ENCODE peak calls at places on chromosomes 16 and 17, in seven cellular contexts. One of them, this sample, is unnamed.
A peak's percentile ranks its signal among the peaks of the same experiment; 100 is the strongest.

GRCh38 chr17:46194393-46195216 is 1.4 kb upstream of the KANSL1 start:
- DNase-seq in gastrocnemius medialis: no peak
- DNase-seq in stimulated activated CD8-positive, alpha-beta memory T cell treated with anti-CD3 and anti-CD28 coated beads, Interleukin-4, amount 100 ng/mL, for 24 hours: no peak
- DNase-seq in OCI-LY7: peak; percentile 73
- DNase-seq in cardiac muscle cell: peak; percentile 62
- DNase-seq in lower leg skin: no peak
- DNase-seq in activated T-cell treated with anti-CD3 and anti-CD28 coated beads for 4 hours: peak; percentile 41
- DNase-seq in this sample: peak; percentile 73

GRCh38 chr16:89721644-89722391 is 481 bp downstream of the ZNF276 start:
- DNase-seq in gastrocnemius medialis: no peak
- DNase-seq in stimulated activated CD8-positive, alpha-beta memory T cell treated with anti-CD3 and anti-CD28 coated beads, Interleukin-4, amount 100 ng/mL, for 24 hours: peak; percentile 84
- DNase-seq in OCI-LY7: peak; percentile 78
- DNase-seq in cardiac muscle cell: peak; percentile 72
- DNase-seq in lower leg skin: peak; percentile 46
- DNase-seq in activated T-cell treated with anti-CD3 and anti-CD28 coated beads for 4 hours: peak; percentile 81
- DNase-seq in this sample: peak; percentile 75

GRCh38 chr17:47741793-47742145 is 8.7 kb downstream of the TBX21 start:
- DNase-seq in gastrocnemius medialis: no peak
- DNase-seq in stimulated activated CD8-positive, alpha-beta memory T cell treated with anti-CD3 and anti-CD28 coated beads, Interleukin-4, amount 100 ng/mL, for 24 hours: no peak
- DNase-seq in OCI-LY7: no peak
- DNase-seq in cardiac muscle cell: no peak
- DNase-seq in lower leg skin: no peak
- DNase-seq in activated T-cell treated with anti-CD3 and anti-CD28 coated beads for 4 hours: no peak
- DNase-seq in this sample: peak; percentile 89

GRCh38 chr17:44044092-44044491 is 22.4 kb downstream of the LSM12 start:
- DNase-seq in gastrocnemius medialis: no peak
- DNase-seq in stimulated activated CD8-positive, alpha-beta memory T cell treated with anti-CD3 and anti-CD28 coated beads, Interleukin-4, amount 100 ng/mL, for 24 hours: no peak
- DNase-seq in OCI-LY7: no peak
- DNase-seq in cardiac muscle cell: no peak
- DNase-seq in lower leg skin: no peak
- DNase-seq in activated T-cell treated with anti-CD3 and anti-CD28 coated beads for 4 hours: no peak
- DNase-seq in this sample: no peak

GRCh38 chr16:66569131-66569530 is 2.9 kb downstream of the CMTM1 start:
- DNase-seq in gastrocnemius medialis: no peak
- DNase-seq in stimulated activated CD8-positive, alpha-beta memory T cell treated with anti-CD3 and anti-CD28 coated beads, Interleukin-4, amount 100 ng/mL, for 24 hours: no peak
- DNase-seq in OCI-LY7: no peak
- DNase-seq in cardiac muscle cell: no peak
- DNase-seq in lower leg skin: no peak
- DNase-seq in activated T-cell treated with anti-CD3 and anti-CD28 coated beads for 4 hours: no peak
- DNase-seq in this sample: no peak

GRCh38 chr16:15507299-15507958 is 73.0 kb downstream of the BMERB1 start:
- DNase-seq in gastrocnemius medialis: peak; percentile 47
- DNase-seq in stimulated activated CD8-positive, alpha-beta memory T cell treated with anti-CD3 and anti-CD28 coated beads, Interleukin-4, amount 100 ng/mL, for 24 hours: no peak
- DNase-seq in OCI-LY7: no peak
- DNase-seq in cardiac muscle cell: no peak
- DNase-seq in lower leg skin: peak; percentile 66
- DNase-seq in activated T-cell treated with anti-CD3 and anti-CD28 coated beads for 4 hours: no peak
- DNase-seq in this sample: no peak

GRCh38 chr16:88427376-88427775 is 25.7 kb upstream of the ZFPM1 start:
- DNase-seq in gastrocnemius medialis: no peak
- DNase-seq in stimulated activated CD8-positive, alpha-beta memory T cell treated with anti-CD3 and anti-CD28 coated beads, Interleukin-4, amount 100 ng/mL, for 24 hours: no peak
- DNase-seq in OCI-LY7: no peak
- DNase-seq in cardiac muscle cell: no peak
- DNase-seq in lower leg skin: no peak
- DNase-seq in activated T-cell treated with anti-CD3 and anti-CD28 coated beads for 4 hours: no peak
- DNase-seq in this sample: no peak

GRCh38 chr17:47905221-47905733 is 9.2 kb downstream of the SP2 start:
- DNase-seq in gastrocnemius medialis: peak; percentile 61
- DNase-seq in stimulated activated CD8-positive, alpha-beta memory T cell treated with anti-CD3 and anti-CD28 coated beads, Interleukin-4, amount 100 ng/mL, for 24 hours: no peak
- DNase-seq in OCI-LY7: no peak
- DNase-seq in cardiac muscle cell: peak; percentile 68
- DNase-seq in lower leg skin: peak; percentile 36
- DNase-seq in activated T-cell treated with anti-CD3 and anti-CD28 coated beads for 4 hours: no peak
- DNase-seq in this sample: no peak

GRCh38 chr16:87864331-87864989 is 4.8 kb downstream of the SLC7A5 start:
- DNase-seq in gastrocnemius medialis: no peak
- DNase-seq in stimulated activated CD8-positive, alpha-beta memory T cell treated with anti-CD3 and anti-CD28 coated beads, Interleukin-4, amount 100 ng/mL, for 24 hours: no peak
- DNase-seq in OCI-LY7: no peak
- DNase-seq in cardiac muscle cell: no peak
- DNase-seq in lower leg skin: no peak
- DNase-seq in activated T-cell treated with anti-CD3 and anti-CD28 coated beads for 4 hours: no peak
- DNase-seq in this sample: no peak

GRCh38 chr17:4522661-4523060 is 24.0 kb downstream of the SPNS2 start:
- DNase-seq in gastrocnemius medialis: no peak
- DNase-seq in stimulated activated CD8-positive, alpha-beta memory T cell treated with anti-CD3 and anti-CD28 coated beads, Interleukin-4, amount 100 ng/mL, for 24 hours: no peak
- DNase-seq in OCI-LY7: no peak
- DNase-seq in cardiac muscle cell: no peak
- DNase-seq in lower leg skin: no peak
- DNase-seq in activated T-cell treated with anti-CD3 and anti-CD28 coated beads for 4 hours: no peak
- DNase-seq in this sample: no peak

GRCh38 chr16:54073356-54073755 is 213.2 kb downstream of the IRX3 start:
- DNase-seq in gastrocnemius medialis: no peak
- DNase-seq in stimulated activated CD8-positive, alpha-beta memory T cell treated with anti-CD3 and anti-CD28 coated beads, Interleukin-4, amount 100 ng/mL, for 24 hours: no peak
- DNase-seq in OCI-LY7: no peak
- DNase-seq in cardiac muscle cell: no peak
- DNase-seq in lower leg skin: no peak
- DNase-seq in activated T-cell treated with anti-CD3 and anti-CD28 coated beads for 4 hours: no peak
- DNase-seq in this sample: no peak

GRCh38 chr16:27698266-27698665 is 148.3 kb downstream of the KATNIP start:
- DNase-seq in gastrocnemius medialis: no peak
- DNase-seq in stimulated activated CD8-positive, alpha-beta memory T cell treated with anti-CD3 and anti-CD28 coated beads, Interleukin-4, amount 100 ng/mL, for 24 hours: no peak
- DNase-seq in OCI-LY7: no peak
- DNase-seq in cardiac muscle cell: peak; percentile 60
- DNase-seq in lower leg skin: no peak
- DNase-seq in activated T-cell treated with anti-CD3 and anti-CD28 coated beads for 4 hours: no peak
- DNase-seq in this sample: no peak

GRCh38 chr17:35051183-35051578 is 12.3 kb downstream of the RFFL start:
- DNase-seq in gastrocnemius medialis: no peak
- DNase-seq in stimulated activated CD8-positive, alpha-beta memory T cell treated with anti-CD3 and anti-CD28 coated beads, Interleukin-4, amount 100 ng/mL, for 24 hours: no peak
- DNase-seq in OCI-LY7: peak; percentile 50
- DNase-seq in cardiac muscle cell: no peak
- DNase-seq in lower leg skin: no peak
- DNase-seq in activated T-cell treated with anti-CD3 and anti-CD28 coated beads for 4 hours: no peak
- DNase-seq in this sample: peak; percentile 2

GRCh38 chr16:83552930-83553329 is 254.8 kb upstream of the HSBP1 start:
- DNase-seq in gastrocnemius medialis: no peak
- DNase-seq in stimulated activated CD8-positive, alpha-beta memory T cell treated with anti-CD3 and anti-CD28 coated beads, Interleukin-4, amount 100 ng/mL, for 24 hours: no peak
- DNase-seq in OCI-LY7: no peak
- DNase-seq in cardiac muscle cell: no peak
- DNase-seq in lower leg skin: no peak
- DNase-seq in activated T-cell treated with anti-CD3 and anti-CD28 coated beads for 4 hours: no peak
- DNase-seq in this sample: no peak

GRCh38 chr16:86118467-86119307 is 219.7 kb downstream of the IRF8 start:
- DNase-seq in gastrocnemius medialis: no peak
- DNase-seq in stimulated activated CD8-positive, alpha-beta memory T cell treated with anti-CD3 and anti-CD28 coated beads, Interleukin-4, amount 100 ng/mL, for 24 hours: no peak
- DNase-seq in OCI-LY7: no peak
- DNase-seq in cardiac muscle cell: no peak
- DNase-seq in lower leg skin: no peak
- DNase-seq in activated T-cell treated with anti-CD3 and anti-CD28 coated beads for 4 hours: no peak
- DNase-seq in this sample: no peak

GRCh38 chr16:88790312-88791150 is 5.5 kb upstream of the PIEZO1 start:
- DNase-seq in gastrocnemius medialis: no peak
- DNase-seq in stimulated activated CD8-positive, alpha-beta memory T cell treated with anti-CD3 and anti-CD28 coated beads, Interleukin-4, amount 100 ng/mL, for 24 hours: no peak
- DNase-seq in OCI-LY7: peak; percentile 62
- DNase-seq in cardiac muscle cell: no peak
- DNase-seq in lower leg skin: no peak
- DNase-seq in activated T-cell treated with anti-CD3 and anti-CD28 coated beads for 4 hours: no peak
- DNase-seq in this sample: peak; percentile 73

GRCh38 chr17:49337900-49338299 is 24.1 kb downstream of the ZNF652 start:
- DNase-seq in gastrocnemius medialis: no peak
- DNase-seq in stimulated activated CD8-positive, alpha-beta memory T cell treated with anti-CD3 and anti-CD28 coated beads, Interleukin-4, amount 100 ng/mL, for 24 hours: no peak
- DNase-seq in OCI-LY7: no peak
- DNase-seq in cardiac muscle cell: no peak
- DNase-seq in lower leg skin: no peak
- DNase-seq in activated T-cell treated with anti-CD3 and anti-CD28 coated beads for 4 hours: no peak
- DNase-seq in this sample: no peak

GRCh38 chr16:870856-871561 is 70.5 kb upstream of the GNG13 start:
- DNase-seq in gastrocnemius medialis: no peak
- DNase-seq in stimulated activated CD8-positive, alpha-beta memory T cell treated with anti-CD3 and anti-CD28 coated beads, Interleukin-4, amount 100 ng/mL, for 24 hours: no peak
- DNase-seq in OCI-LY7: no peak
- DNase-seq in cardiac muscle cell: no peak
- DNase-seq in lower leg skin: no peak
- DNase-seq in activated T-cell treated with anti-CD3 and anti-CD28 coated beads for 4 hours: no peak
- DNase-seq in this sample: no peak

GRCh38 chr16:84829168-84829965 is 9.6 kb downstream of the CRISPLD2 start:
- DNase-seq in gastrocnemius medialis: no peak
- DNase-seq in stimulated activated CD8-positive, alpha-beta memory T cell treated with anti-CD3 and anti-CD28 coated beads, Interleukin-4, amount 100 ng/mL, for 24 hours: no peak
- DNase-seq in OCI-LY7: no peak
- DNase-seq in cardiac muscle cell: peak; percentile 29
- DNase-seq in lower leg skin: no peak
- DNase-seq in activated T-cell treated with anti-CD3 and anti-CD28 coated beads for 4 hours: no peak
- DNase-seq in this sample: no peak

GRCh38 chr17:78356163-78356713 is 3.6 kb downstream of the SOCS3 start:
- DNase-seq in gastrocnemius medialis: no peak
- DNase-seq in stimulated activated CD8-positive, alpha-beta memory T cell treated with anti-CD3 and anti-CD28 coated beads, Interleukin-4, amount 100 ng/mL, for 24 hours: peak; percentile 75
- DNase-seq in OCI-LY7: peak; percentile 92
- DNase-seq in cardiac muscle cell: peak; percentile 43
- DNase-seq in lower leg skin: no peak
- DNase-seq in activated T-cell treated with anti-CD3 and anti-CD28 coated beads for 4 hours: peak; percentile 84
- DNase-seq in this sample: peak; percentile 38

GRCh38 chr17:37743612-37743874 is 1.3 kb downstream of the HNF1B start:
- DNase-seq in gastrocnemius medialis: no peak
- DNase-seq in stimulated activated CD8-positive, alpha-beta memory T cell treated with anti-CD3 and anti-CD28 coated beads, Interleukin-4, amount 100 ng/mL, for 24 hours: no peak
- DNase-seq in OCI-LY7: no peak
- DNase-seq in cardiac muscle cell: no peak
- DNase-seq in lower leg skin: no peak
- DNase-seq in activated T-cell treated with anti-CD3 and anti-CD28 coated beads for 4 hours: no peak
- DNase-seq in this sample: peak; percentile 43

GRCh38 chr16:86476956-86477530 is 33.3 kb upstream of the FOXF1 start:
- DNase-seq in gastrocnemius medialis: no peak
- DNase-seq in stimulated activated CD8-positive, alpha-beta memory T cell treated with anti-CD3 and anti-CD28 coated beads, Interleukin-4, amount 100 ng/mL, for 24 hours: no peak
- DNase-seq in OCI-LY7: no peak
- DNase-seq in cardiac muscle cell: no peak
- DNase-seq in lower leg skin: no peak
- DNase-seq in activated T-cell treated with anti-CD3 and anti-CD28 coated beads for 4 hours: no peak
- DNase-seq in this sample: no peak

GRCh38 chr16:66359012-66359411 is 7.5 kb upstream of the CDH5 start:
- DNase-seq in gastrocnemius medialis: no peak
- DNase-seq in stimulated activated CD8-positive, alpha-beta memory T cell treated with anti-CD3 and anti-CD28 coated beads, Interleukin-4, amount 100 ng/mL, for 24 hours: no peak
- DNase-seq in OCI-LY7: no peak
- DNase-seq in cardiac muscle cell: peak; percentile 19
- DNase-seq in lower leg skin: no peak
- DNase-seq in activated T-cell treated with anti-CD3 and anti-CD28 coated beads for 4 hours: no peak
- DNase-seq in this sample: no peak

GRCh38 chr17:75588546-75589016 is 981 bp downstream of the MYO15B start:
- DNase-seq in gastrocnemius medialis: no peak
- DNase-seq in stimulated activated CD8-positive, alpha-beta memory T cell treated with anti-CD3 and anti-CD28 coated beads, Interleukin-4, amount 100 ng/mL, for 24 hours: no peak
- DNase-seq in OCI-LY7: no peak
- DNase-seq in cardiac muscle cell: no peak
- DNase-seq in lower leg skin: peak; percentile 22
- DNase-seq in activated T-cell treated with anti-CD3 and anti-CD28 coated beads for 4 hours: peak; percentile 9
- DNase-seq in this sample: peak; percentile 82

GRCh38 chr16:9854665-9855064 is 327.6 kb downstream of the GRIN2A start:
- DNase-seq in gastrocnemius medialis: peak; percentile 38
- DNase-seq in stimulated activated CD8-positive, alpha-beta memory T cell treated with anti-CD3 and anti-CD28 coated beads, Interleukin-4, amount 100 ng/mL, for 24 hours: no peak
- DNase-seq in OCI-LY7: no peak
- DNase-seq in cardiac muscle cell: no peak
- DNase-seq in lower leg skin: no peak
- DNase-seq in activated T-cell treated with anti-CD3 and anti-CD28 coated beads for 4 hours: no peak
- DNase-seq in this sample: no peak

GRCh38 chr16:47392114-47392513 is 68.7 kb downstream of the ITFG1 start:
- DNase-seq in gastrocnemius medialis: no peak
- DNase-seq in stimulated activated CD8-positive, alpha-beta memory T cell treated with anti-CD3 and anti-CD28 coated beads, Interleukin-4, amount 100 ng/mL, for 24 hours: no peak
- DNase-seq in OCI-LY7: peak; percentile 8
- DNase-seq in cardiac muscle cell: no peak
- DNase-seq in lower leg skin: no peak
- DNase-seq in activated T-cell treated with anti-CD3 and anti-CD28 coated beads for 4 hours: no peak
- DNase-seq in this sample: peak; percentile 40

GRCh38 chr17:77374170-77374936 is 233.6 kb downstream of the SEC14L1 start:
- DNase-seq in gastrocnemius medialis: peak; percentile 88
- DNase-seq in stimulated activated CD8-positive, alpha-beta memory T cell treated with anti-CD3 and anti-CD28 coated beads, Interleukin-4, amount 100 ng/mL, for 24 hours: peak; percentile 56
- DNase-seq in OCI-LY7: peak; percentile 78
- DNase-seq in cardiac muscle cell: peak; percentile 95
- DNase-seq in lower leg skin: peak; percentile 79
- DNase-seq in activated T-cell treated with anti-CD3 and anti-CD28 coated beads for 4 hours: peak; percentile 49
- DNase-seq in this sample: peak; percentile 90

GRCh38 chr17:81331527-81332043 is 36.5 kb upstream of the SLC38A10 start:
- DNase-seq in gastrocnemius medialis: no peak
- DNase-seq in stimulated activated CD8-positive, alpha-beta memory T cell treated with anti-CD3 and anti-CD28 coated beads, Interleukin-4, amount 100 ng/mL, for 24 hours: no peak
- DNase-seq in OCI-LY7: no peak
- DNase-seq in cardiac muscle cell: no peak
- DNase-seq in lower leg skin: no peak
- DNase-seq in activated T-cell treated with anti-CD3 and anti-CD28 coated beads for 4 hours: no peak
- DNase-seq in this sample: no peak

GRCh38 chr17:10292057-10292931 is 80.5 kb downstream of the MYH13 start:
- DNase-seq in gastrocnemius medialis: no peak
- DNase-seq in stimulated activated CD8-positive, alpha-beta memory T cell treated with anti-CD3 and anti-CD28 coated beads, Interleukin-4, amount 100 ng/mL, for 24 hours: no peak
- DNase-seq in OCI-LY7: no peak
- DNase-seq in cardiac muscle cell: peak; percentile 22
- DNase-seq in lower leg skin: peak; percentile 36
- DNase-seq in activated T-cell treated with anti-CD3 and anti-CD28 coated beads for 4 hours: no peak
- DNase-seq in this sample: no peak

GRCh38 chr17:44990994-44991393 is 22.9 kb upstream of the C1QL1 start:
- DNase-seq in gastrocnemius medialis: no peak
- DNase-seq in stimulated activated CD8-positive, alpha-beta memory T cell treated with anti-CD3 and anti-CD28 coated beads, Interleukin-4, amount 100 ng/mL, for 24 hours: no peak
- DNase-seq in OCI-LY7: no peak
- DNase-seq in cardiac muscle cell: no peak
- DNase-seq in lower leg skin: no peak
- DNase-seq in activated T-cell treated with anti-CD3 and anti-CD28 coated beads for 4 hours: no peak
- DNase-seq in this sample: peak; percentile 56

GRCh38 chr17:83179378-83179777 is 100.0 kb downstream of the METRNL start:
- DNase-seq in gastrocnemius medialis: no peak
- DNase-seq in stimulated activated CD8-positive, alpha-beta memory T cell treated with anti-CD3 and anti-CD28 coated beads, Interleukin-4, amount 100 ng/mL, for 24 hours: no peak
- DNase-seq in OCI-LY7: no peak
- DNase-seq in cardiac muscle cell: no peak
- DNase-seq in lower leg skin: peak; percentile 13
- DNase-seq in activated T-cell treated with anti-CD3 and anti-CD28 coated beads for 4 hours: no peak
- DNase-seq in this sample: peak; percentile 81

GRCh38 chr17:4998027-4998665 is 396 bp downstream of the KIF1C start:
- DNase-seq in gastrocnemius medialis: peak; percentile 50
- DNase-seq in stimulated activated CD8-positive, alpha-beta memory T cell treated with anti-CD3 and anti-CD28 coated beads, Interleukin-4, amount 100 ng/mL, for 24 hours: no peak
- DNase-seq in OCI-LY7: no peak
- DNase-seq in cardiac muscle cell: peak; percentile 81
- DNase-seq in lower leg skin: no peak
- DNase-seq in activated T-cell treated with anti-CD3 and anti-CD28 coated beads for 4 hours: peak; percentile 13
- DNase-seq in this sample: peak; percentile 36

GRCh38 chr16:74575805-74576643 is 30.9 kb downstream of the GLG1 start:
- DNase-seq in gastrocnemius medialis: no peak
- DNase-seq in stimulated activated CD8-positive, alpha-beta memory T cell treated with anti-CD3 and anti-CD28 coated beads, Interleukin-4, amount 100 ng/mL, for 24 hours: no peak
- DNase-seq in OCI-LY7: no peak
- DNase-seq in cardiac muscle cell: no peak
- DNase-seq in lower leg skin: no peak
- DNase-seq in activated T-cell treated with anti-CD3 and anti-CD28 coated beads for 4 hours: no peak
- DNase-seq in this sample: no peak

GRCh38 chr17:35345926-35346771 is 27.3 kb downstream of the SLFN11 start:
- DNase-seq in gastrocnemius medialis: peak; percentile 50
- DNase-seq in stimulated activated CD8-positive, alpha-beta memory T cell treated with anti-CD3 and anti-CD28 coated beads, Interleukin-4, amount 100 ng/mL, for 24 hours: no peak
- DNase-seq in OCI-LY7: no peak
- DNase-seq in cardiac muscle cell: peak; percentile 4
- DNase-seq in lower leg skin: peak; percentile 67
- DNase-seq in activated T-cell treated with anti-CD3 and anti-CD28 coated beads for 4 hours: no peak
- DNase-seq in this sample: peak; percentile 69

GRCh38 chr16:85735946-85736345 is 14.9 kb downstream of the C16orf74 start:
- DNase-seq in gastrocnemius medialis: no peak
- DNase-seq in stimulated activated CD8-positive, alpha-beta memory T cell treated with anti-CD3 and anti-CD28 coated beads, Interleukin-4, amount 100 ng/mL, for 24 hours: no peak
- DNase-seq in OCI-LY7: no peak
- DNase-seq in cardiac muscle cell: no peak
- DNase-seq in lower leg skin: no peak
- DNase-seq in activated T-cell treated with anti-CD3 and anti-CD28 coated beads for 4 hours: no peak
- DNase-seq in this sample: no peak

GRCh38 chr17:69175812-69176517 is 34.3 kb upstream of the ABCA6 start:
- DNase-seq in gastrocnemius medialis: no peak
- DNase-seq in stimulated activated CD8-positive, alpha-beta memory T cell treated with anti-CD3 and anti-CD28 coated beads, Interleukin-4, amount 100 ng/mL, for 24 hours: no peak
- DNase-seq in OCI-LY7: no peak
- DNase-seq in cardiac muscle cell: no peak
- DNase-seq in lower leg skin: no peak
- DNase-seq in activated T-cell treated with anti-CD3 and anti-CD28 coated beads for 4 hours: no peak
- DNase-seq in this sample: peak; percentile 84

GRCh38 chr17:5584383-5584951 is at the start of gene NLRP1:
- DNase-seq in gastrocnemius medialis: peak; percentile 72
- DNase-seq in stimulated activated CD8-positive, alpha-beta memory T cell treated with anti-CD3 and anti-CD28 coated beads, Interleukin-4, amount 100 ng/mL, for 24 hours: peak; percentile 88
- DNase-seq in OCI-LY7: peak; percentile 96
- DNase-seq in cardiac muscle cell: peak; percentile 5
- DNase-seq in lower leg skin: peak; percentile 96
- DNase-seq in activated T-cell treated with anti-CD3 and anti-CD28 coated beads for 4 hours: peak; percentile 93
- DNase-seq in this sample: no peak

GRCh38 chr17:39264119-39264518 is 38.4 kb upstream of the STAC2 start:
- DNase-seq in gastrocnemius medialis: peak; percentile 90
- DNase-seq in stimulated activated CD8-positive, alpha-beta memory T cell treated with anti-CD3 and anti-CD28 coated beads, Interleukin-4, amount 100 ng/mL, for 24 hours: no peak
- DNase-seq in OCI-LY7: no peak
- DNase-seq in cardiac muscle cell: no peak
- DNase-seq in lower leg skin: no peak
- DNase-seq in activated T-cell treated with anti-CD3 and anti-CD28 coated beads for 4 hours: no peak
- DNase-seq in this sample: no peak

This sample was measured in DMS53.